ENCODE peak calls at places on chromosome 14, in four cellular contexts. B is GM23248, P is AG04450, O is fibroblast of lung. V is an unnamed sample.

GRCh38 chr14:104697317-104697703 is 7.9 kb downstream of the INF2 start:
- DNase-seq in B (no peak), O (no peak), P (no peak), V (no peak)

GRCh38 chr14:54818201-54819133 is 84.2 kb downstream of the GCH1 start:
- DNase-seq in P (no peak), O (peak; percentile 95), B (peak; percentile 91), V (peak; percentile 20)

GRCh38 chr14:104213301-104214034 is 75.1 kb downstream of the KIF26A start:
- DNase-seq in B (no peak), P (no peak), O (no peak), V (no peak)

GRCh38 chr14:77882631-77883030 is 82.7 kb downstream of the ADCK1 start:
- DNase-seq in P (no peak), B (peak; percentile 67), O (no peak), V (no peak)

GRCh38 chr14:74875941-74876913 is at the start of gene PROX2:
- DNase-seq in P (no peak), B (peak; percentile 40), O (no peak), V (peak; percentile 22)

GRCh38 chr14:44889600-44890479 is 71.9 kb downstream of the KLHL28 start:
- DNase-seq in B (no peak), P (no peak), O (no peak), V (no peak)

GRCh38 chr14:100035700-100036099 is 29.5 kb upstream of the EVL start:
- DNase-seq in P (no peak), B (no peak), O (no peak), V (no peak)

GRCh38 chr14:77991128-77991772 is 178.9 kb upstream of the NRXN3 start:
- DNase-seq in P (no peak), B (no peak), O (no peak), V (no peak)

GRCh38 chr14:65704850-65705249 is 292.3 kb downstream of the FUT8 start:
- DNase-seq in P (no peak), B (peak; percentile 42), O (peak; percentile 76), V (no peak)

GRCh38 chr14:70514168-70515069 is 20.4 kb downstream of the ADAM20 start:
- DNase-seq in P (no peak), O (no peak), B (no peak), V (no peak)

GRCh38 chr14:78119440-78119839 is 50.7 kb upstream of the NRXN3 start:
- DNase-seq in B (no peak), P (no peak), O (no peak), V (no peak)

GRCh38 chr14:94775875-94776217 is 5.9 kb upstream of the GSC start:
- DNase-seq in O (peak; percentile 15), B (peak; percentile 60), P (no peak), V (no peak)

GRCh38 chr14:41718477-41719166 is 111.9 kb downstream of the LRFN5 start:
- DNase-seq in B (no peak), P (no peak), O (peak; percentile 1), V (no peak)

GRCh38 chr14:24806061-24806678 is 172.2 kb upstream of the GZMB start:
- DNase-seq in P (peak; percentile 4), O (peak; percentile 40), B (peak; percentile 64), V (peak; percentile 51)

GRCh38 chr14:76808990-76809389 is 3.7 kb downstream of the ANGEL1 start:
- DNase-seq in B (no peak), O (no peak), P (no peak), V (no peak)

GRCh38 chr14:76810525-76810924 is 2.2 kb downstream of the ANGEL1 start:
- DNase-seq in B (no peak), P (no peak), O (no peak), V (no peak)

GRCh38 chr14:76806446-76806845 is 6.2 kb downstream of the ANGEL1 start:
- DNase-seq in O (no peak), P (no peak), B (no peak), V (no peak)

GRCh38 chr14:76810953-76811400 is 1.7 kb downstream of the ANGEL1 start:
- DNase-seq in O (peak; percentile 27), B (peak; percentile 68), P (no peak), V (peak; percentile 59)

DNA sequence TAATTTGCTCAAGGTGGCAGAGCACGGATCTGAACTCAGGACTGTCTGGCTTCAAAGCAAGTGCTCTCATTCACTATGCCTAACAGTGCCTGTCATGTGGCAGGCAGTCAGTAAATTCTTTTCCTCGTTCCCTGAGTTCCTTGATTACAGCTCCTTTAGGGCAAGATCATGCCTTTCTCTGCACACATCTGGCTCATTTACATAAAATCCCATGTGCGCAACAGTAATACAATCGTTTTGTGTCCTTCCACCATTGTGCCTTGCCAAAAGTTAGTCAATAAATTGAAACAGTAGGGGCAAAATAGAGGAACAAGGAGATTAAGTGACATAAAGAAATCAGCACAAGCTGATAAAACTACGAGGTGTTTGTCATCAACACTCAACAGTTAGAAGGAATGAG is 7.4 kb downstream of the ANGEL1 start:
- DNase-seq in O (no peak), B (no peak), P (no peak), V (no peak)
- H3K27ac ChIP-seq in O (no peak overlapping the region), B (no peak overlapping the region), P (no peak overlapping the region), V (no peak overlapping the region)

DNA sequence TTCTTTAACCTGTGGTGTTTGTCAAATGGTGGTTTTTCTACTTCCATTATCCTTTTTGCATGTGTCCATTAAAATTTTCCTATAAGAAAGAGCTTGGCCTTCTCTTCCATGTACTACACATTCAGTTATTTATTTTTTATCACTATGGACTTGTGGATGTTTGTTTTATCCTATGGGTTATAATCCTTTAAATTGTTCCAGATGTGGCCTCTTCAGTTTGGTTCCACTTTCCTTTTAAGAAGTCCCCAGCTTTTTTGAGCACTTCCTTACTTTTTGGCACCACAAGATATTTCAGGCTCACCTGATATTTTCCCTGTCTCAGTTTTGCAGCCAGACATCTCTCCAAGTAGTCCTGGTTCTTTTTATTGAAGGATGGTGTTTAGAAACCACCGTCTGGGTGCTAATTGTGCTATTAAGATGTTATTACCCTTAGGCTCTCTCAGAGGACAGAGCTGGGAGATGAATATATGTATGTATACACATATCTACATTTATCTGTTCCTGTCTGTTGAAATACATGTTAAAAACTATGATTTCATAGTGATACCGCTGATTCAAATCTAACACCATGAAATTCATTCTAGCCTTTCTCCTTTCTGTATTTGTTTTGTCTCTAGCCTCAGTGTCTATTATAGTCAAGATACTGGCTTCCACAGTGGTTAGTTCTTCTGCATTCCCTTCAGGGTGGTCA is 408.5 kb upstream of the RGS6 start:
- DNase-seq in O (no peak), B (peak; percentile 21), P (no peak), V (no peak)
- H3K27ac ChIP-seq in O (no peak overlapping the region), B (no peak overlapping the region), P (no peak overlapping the region), V (no peak overlapping the region)

GRCh38 chr14:50929506-50929905 is 14.8 kb downstream of the PYGL start:
- DNase-seq in B (no peak), P (no peak), O (no peak), V (no peak)

GRCh38 chr14:50924848-50925247 is 19.4 kb downstream of the PYGL start:
- DNase-seq in P (no peak), O (no peak), B (no peak), V (no peak)

GRCh38 chr14:50924236-50924635 is 20.0 kb downstream of the PYGL start:
- DNase-seq in B (no peak), O (no peak), P (no peak), V (no peak)

GRCh38 chr14:50928002-50928635 is 16.2 kb downstream of the PYGL start:
- DNase-seq in B (peak; percentile 97), P (no peak), O (peak; percentile 98), V (no peak)

GRCh38 chr14:50926851-50927386 is 17.4 kb downstream of the PYGL start:
- DNase-seq in P (no peak), O (no peak), B (no peak), V (peak; percentile 41)
- H3K27ac ChIP-seq in P (no peak overlapping the region), O (no peak overlapping the region), B (no peak overlapping the region), V (no peak overlapping the region)

GRCh38 chr14:93015505-93015904 is 92.6 kb downstream of the CHGA start:
- DNase-seq in O (no peak), P (no peak), B (no peak), V (no peak)

GRCh38 chr14:93017898-93018297 is 94.9 kb downstream of the CHGA start:
- DNase-seq in B (no peak), O (no peak), P (no peak), V (no peak)

GRCh38 chr14:93017341-93017797 is 94.4 kb downstream of the CHGA start:
- DNase-seq in P (no peak), B (no peak), O (no peak), V (no peak)

GRCh38 chr14:93015039-93015438 is 92.1 kb downstream of the CHGA start:
- DNase-seq in B (no peak), P (no peak), O (no peak), V (no peak)

DNA sequence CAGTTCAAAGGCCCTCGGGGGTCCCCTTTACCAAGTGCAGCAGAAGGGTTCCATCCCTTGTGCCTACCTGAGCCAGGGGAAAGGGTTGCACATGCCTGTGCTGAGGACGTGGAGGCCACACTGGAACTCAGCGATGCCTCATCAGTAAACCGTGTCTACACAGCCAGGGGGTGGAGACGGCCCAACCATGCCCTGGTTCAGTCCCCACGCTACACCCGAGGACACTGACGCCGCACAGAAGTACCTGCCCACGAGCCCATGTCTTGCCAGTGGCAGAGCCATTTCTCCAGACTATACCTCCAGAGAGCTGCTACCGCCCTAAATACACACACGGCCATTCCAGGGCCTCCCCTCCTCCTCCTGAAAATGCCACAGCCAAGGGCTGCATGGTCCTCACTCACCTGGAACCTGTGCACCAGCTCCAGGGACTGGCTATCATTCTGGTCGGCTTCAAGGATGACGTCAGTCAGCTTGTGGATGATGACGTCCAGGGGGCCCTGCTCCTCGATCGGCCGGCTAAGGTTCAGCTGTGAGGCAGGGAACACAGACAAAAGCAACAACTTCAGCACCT is 93.4 kb downstream of the CHGA start:
- DNase-seq in P (no peak), B (no peak), O (no peak), V (no peak)
- H3K27ac ChIP-seq in P (no peak overlapping the region), B (no peak overlapping the region), O (no peak overlapping the region), V (no peak overlapping the region)